ENCODE peak calls at places on chromosomes 11 and 22, in five cellular contexts. One of them, this sample, is unnamed.
A peak's percentile ranks its signal among the peaks of the same experiment; 100 is the strongest.

GRCh38 chr22:17733484-17733883 is 40.8 kb downstream of the BID start:
- DNase-seq in heart right ventricle: no peak
- DNase-seq in esophagus squamous epithelium: no peak
- DNase-seq in fibroblast of lung: no peak
- DNase-seq in AG10803: peak; percentile 28
- DNase-seq in this sample: peak; percentile 36

GRCh38 chr11:8613036-8613435 is 19.0 kb upstream of the STK33 start:
- DNase-seq in heart right ventricle: no peak
- DNase-seq in esophagus squamous epithelium: no peak
- DNase-seq in fibroblast of lung: no peak
- DNase-seq in AG10803: no peak
- DNase-seq in this sample: no peak

GRCh38 chr11:60389279-60389910 is 6.9 kb upstream of the MS4A14 start:
- DNase-seq in heart right ventricle: no peak
- DNase-seq in esophagus squamous epithelium: no peak
- DNase-seq in fibroblast of lung: no peak
- DNase-seq in AG10803: no peak
- DNase-seq in this sample: no peak

GRCh38 chr11:6362868-6363678 is 27.2 kb upstream of the SMPD1 start:
- DNase-seq in heart right ventricle: peak; percentile 84
- DNase-seq in esophagus squamous epithelium: peak; percentile 6
- DNase-seq in fibroblast of lung: peak; percentile 82
- DNase-seq in AG10803: peak; percentile 79
- DNase-seq in this sample: peak; percentile 86

GRCh38 chr11:45852712-45853101 is 5.4 kb downstream of the CRY2 start:
- DNase-seq in heart right ventricle: peak; percentile 59
- DNase-seq in esophagus squamous epithelium: no peak
- DNase-seq in fibroblast of lung: no peak
- DNase-seq in AG10803: no peak
- DNase-seq in this sample: no peak

GRCh38 chr11:47003180-47003877 is 66.8 kb downstream of the CSTPP1 start:
- DNase-seq in heart right ventricle: peak; percentile 32
- DNase-seq in esophagus squamous epithelium: no peak
- DNase-seq in fibroblast of lung: no peak
- DNase-seq in AG10803: peak; percentile 24
- DNase-seq in this sample: peak; percentile 51

GRCh38 chr22:27790396-27791216 is 10.9 kb downstream of the MN1 start:
- DNase-seq in heart right ventricle: no peak
- DNase-seq in esophagus squamous epithelium: no peak
- DNase-seq in fibroblast of lung: no peak
- DNase-seq in AG10803: no peak
- DNase-seq in this sample: no peak

GRCh38 chr22:25193548-25193947 is 6.1 kb upstream of the CRYBB3 start:
- DNase-seq in heart right ventricle: no peak
- DNase-seq in esophagus squamous epithelium: no peak
- DNase-seq in fibroblast of lung: no peak
- DNase-seq in AG10803: no peak
- DNase-seq in this sample: no peak

GRCh38 chr22:46515208-46516111 is 22.0 kb downstream of the CELSR1 start:
- DNase-seq in heart right ventricle: no peak
- DNase-seq in esophagus squamous epithelium: no peak
- DNase-seq in fibroblast of lung: no peak
- DNase-seq in AG10803: no peak
- DNase-seq in this sample: no peak

GRCh38 chr22:48247829-48248228 is 1485.4 kb downstream of the TBC1D22A start:
- DNase-seq in heart right ventricle: no peak
- DNase-seq in esophagus squamous epithelium: no peak
- DNase-seq in fibroblast of lung: no peak
- DNase-seq in AG10803: no peak
- DNase-seq in this sample: no peak

GRCh38 chr11:93330446-93330984 is at the start of gene DEUP1:
- DNase-seq in heart right ventricle: peak; percentile 5
- DNase-seq in esophagus squamous epithelium: no peak
- DNase-seq in fibroblast of lung: peak; percentile 28
- DNase-seq in AG10803: peak; percentile 0
- DNase-seq in this sample: no peak
- H3K4me3 ChIP-seq in heart right ventricle: peak within 1 kb of the TSS; percentile 40
- H3K4me3 ChIP-seq in esophagus squamous epithelium: peak within 1 kb of the TSS; percentile 26
- H3K4me3 ChIP-seq in fibroblast of lung: no peak within 1 kb of the TSS
- H3K4me3 ChIP-seq in AG10803: peak within 1 kb of the TSS; percentile 24
- H3K4me3 ChIP-seq in this sample: peak within 1 kb of the TSS; percentile 14

GRCh38 chr11:110428956-110429613 is 663 bp upstream of the FDX1 start:
- DNase-seq in heart right ventricle: no peak
- DNase-seq in esophagus squamous epithelium: no peak
- DNase-seq in fibroblast of lung: no peak
- DNase-seq in AG10803: no peak
- DNase-seq in this sample: no peak
- H3K4me3 ChIP-seq in heart right ventricle: peak overlapping the region; percentile 88
- H3K4me3 ChIP-seq in esophagus squamous epithelium: peak overlapping the region; percentile 84
- H3K4me3 ChIP-seq in fibroblast of lung: peak overlapping the region; percentile 96
- H3K4me3 ChIP-seq in AG10803: peak overlapping the region; percentile 71
- H3K4me3 ChIP-seq in this sample: peak overlapping the region; percentile 89

GRCh38 chr11:29268733-29269132 is 748.1 kb downstream of the KCNA4 start:
- DNase-seq in heart right ventricle: no peak
- DNase-seq in esophagus squamous epithelium: no peak
- DNase-seq in fibroblast of lung: no peak
- DNase-seq in AG10803: no peak
- DNase-seq in this sample: no peak
- H3K4me3 ChIP-seq in heart right ventricle: no peak overlapping the region
- H3K4me3 ChIP-seq in esophagus squamous epithelium: no peak overlapping the region
- H3K4me3 ChIP-seq in fibroblast of lung: no peak overlapping the region
- H3K4me3 ChIP-seq in AG10803: no peak overlapping the region
- H3K4me3 ChIP-seq in this sample: no peak overlapping the region

GRCh38 chr22:21755855-21756284 is 20.3 kb upstream of the YPEL1 start:
- DNase-seq in heart right ventricle: no peak
- DNase-seq in esophagus squamous epithelium: no peak
- DNase-seq in fibroblast of lung: peak; percentile 65
- DNase-seq in AG10803: peak; percentile 58
- DNase-seq in this sample: no peak
- H3K4me3 ChIP-seq in heart right ventricle: no peak overlapping the region
- H3K4me3 ChIP-seq in esophagus squamous epithelium: no peak overlapping the region
- H3K4me3 ChIP-seq in fibroblast of lung: no peak overlapping the region
- H3K4me3 ChIP-seq in AG10803: no peak overlapping the region
- H3K4me3 ChIP-seq in this sample: no peak overlapping the region

GRCh38 chr22:23169032-23169384 is 11.3 kb upstream of the BCR start:
- DNase-seq in heart right ventricle: no peak
- DNase-seq in esophagus squamous epithelium: no peak
- DNase-seq in fibroblast of lung: no peak
- DNase-seq in AG10803: no peak
- DNase-seq in this sample: no peak
- H3K4me3 ChIP-seq in heart right ventricle: no peak overlapping the region
- H3K4me3 ChIP-seq in esophagus squamous epithelium: no peak overlapping the region
- H3K4me3 ChIP-seq in fibroblast of lung: no peak overlapping the region
- H3K4me3 ChIP-seq in AG10803: no peak overlapping the region
- H3K4me3 ChIP-seq in this sample: no peak overlapping the region

GRCh38 chr11:111378773-111379499 is at the start of gene POU2AF1:
- DNase-seq in heart right ventricle: no peak
- DNase-seq in esophagus squamous epithelium: peak; percentile 22
- DNase-seq in fibroblast of lung: no peak
- DNase-seq in AG10803: peak; percentile 36
- DNase-seq in this sample: no peak
- H3K4me3 ChIP-seq in heart right ventricle: peak within 1 kb of the TSS; percentile 31
- H3K4me3 ChIP-seq in esophagus squamous epithelium: no peak within 1 kb of the TSS
- H3K4me3 ChIP-seq in fibroblast of lung: no peak within 1 kb of the TSS
- H3K4me3 ChIP-seq in AG10803: peak within 1 kb of the TSS; percentile 11
- H3K4me3 ChIP-seq in this sample: no peak within 1 kb of the TSS

This sample was measured in right lobe of liver.